ENCODE peak calls at places on chromosomes 6 and 20, in nine cellular contexts. One of them, this sample, is unnamed. For H3K4me1 and H3K36me3, the result is how much of the 10 kb centered on the place peaks cover.

GRCh38 chr20:45905505-45906079 is 6.4 kb downstream of the PLTP start:
- DNase-seq in PC-3: peak
- DNase-seq in OCI-LY7: no peak
- DNase-seq in PC-9: peak
- DNase-seq in fibroblast of lung: peak
- DNase-seq in IMR-90: peak
- DNase-seq in Panc1: peak
- DNase-seq in CD4-positive, alpha-beta memory T cell: no peak
- DNase-seq in endodermal cell: no peak
- DNase-seq in this sample: no peak

GRCh38 chr6:23213193-23213592 is 643.8 kb downstream of the HDGFL1 start:
- DNase-seq in PC-9: no peak
- DNase-seq in IMR-90: peak
- DNase-seq in Panc1: no peak
- DNase-seq in OCI-LY7: no peak
- DNase-seq in CD4-positive, alpha-beta memory T cell: no peak
- DNase-seq in endodermal cell: no peak
- DNase-seq in fibroblast of lung: peak
- DNase-seq in PC-3: peak
- DNase-seq in this sample: no peak

GRCh38 chr6:166958926-166959861 is 2.8 kb upstream of the RNASET2 start:
- DNase-seq in PC-3: no peak
- DNase-seq in PC-9: no peak
- DNase-seq in IMR-90: no peak
- DNase-seq in OCI-LY7: peak
- DNase-seq in fibroblast of lung: no peak
- DNase-seq in endodermal cell: no peak
- DNase-seq in CD4-positive, alpha-beta memory T cell: peak
- DNase-seq in Panc1: no peak
- DNase-seq in this sample: peak

GRCh38 chr6:40894962-40895799 is 143.8 kb downstream of the UNC5CL start:
- DNase-seq in fibroblast of lung: peak
- DNase-seq in CD4-positive, alpha-beta memory T cell: no peak
- DNase-seq in IMR-90: peak
- DNase-seq in Panc1: no peak
- DNase-seq in endodermal cell: peak
- DNase-seq in OCI-LY7: no peak
- DNase-seq in PC-9: peak
- DNase-seq in PC-3: peak
- DNase-seq in this sample: no peak

GRCh38 chr6:42251500-42251899 is 33.8 kb upstream of the MRPS10 start:
- DNase-seq in PC-3: no peak
- DNase-seq in OCI-LY7: no peak
- DNase-seq in CD4-positive, alpha-beta memory T cell: no peak
- DNase-seq in Panc1: no peak
- DNase-seq in fibroblast of lung: peak
- DNase-seq in IMR-90: peak
- DNase-seq in PC-9: no peak
- DNase-seq in endodermal cell: no peak
- DNase-seq in this sample: no peak

GRCh38 chr6:159577564-159577963 is 115.5 kb downstream of the SOD2 start:
- DNase-seq in PC-3: peak
- DNase-seq in IMR-90: peak
- DNase-seq in fibroblast of lung: no peak
- DNase-seq in endodermal cell: peak
- DNase-seq in CD4-positive, alpha-beta memory T cell: no peak
- DNase-seq in PC-9: no peak
- DNase-seq in Panc1: no peak
- DNase-seq in OCI-LY7: no peak
- DNase-seq in this sample: no peak

GRCh38 chr6:38194589-38194988 is 375.1 kb downstream of the ZFAND3 start:
- DNase-seq in OCI-LY7: no peak
- DNase-seq in fibroblast of lung: no peak
- DNase-seq in Panc1: no peak
- DNase-seq in endodermal cell: no peak
- DNase-seq in IMR-90: no peak
- DNase-seq in PC-3: no peak
- DNase-seq in CD4-positive, alpha-beta memory T cell: no peak
- DNase-seq in PC-9: no peak
- DNase-seq in this sample: no peak

GRCh38 chr20:15475483-15475882 is 1097.8 kb downstream of the KIF16B start:
- DNase-seq in OCI-LY7: no peak
- DNase-seq in IMR-90: no peak
- DNase-seq in Panc1: no peak
- DNase-seq in PC-9: peak
- DNase-seq in PC-3: peak
- DNase-seq in fibroblast of lung: no peak
- DNase-seq in CD4-positive, alpha-beta memory T cell: no peak
- DNase-seq in endodermal cell: no peak
- DNase-seq in this sample: no peak

GRCh38 chr20:36368400-36368799 is 62.3 kb downstream of the DLGAP4 start:
- DNase-seq in IMR-90: no peak
- DNase-seq in Panc1: no peak
- DNase-seq in PC-3: no peak
- DNase-seq in PC-9: no peak
- DNase-seq in endodermal cell: peak
- DNase-seq in fibroblast of lung: no peak
- DNase-seq in OCI-LY7: no peak
- DNase-seq in CD4-positive, alpha-beta memory T cell: no peak
- DNase-seq in this sample: no peak

GRCh38 chr20:4045741-4046140 is 30.4 kb upstream of the RNF24 start:
- DNase-seq in fibroblast of lung: no peak
- DNase-seq in PC-9: no peak
- DNase-seq in endodermal cell: peak
- DNase-seq in IMR-90: peak
- DNase-seq in Panc1: no peak
- DNase-seq in OCI-LY7: no peak
- DNase-seq in PC-3: peak
- DNase-seq in CD4-positive, alpha-beta memory T cell: no peak
- DNase-seq in this sample: no peak

GRCh38 chr6:30480536-30481156 is 8.7 kb upstream of the HLA-E start:
- DNase-seq in endodermal cell: no peak
- DNase-seq in CD4-positive, alpha-beta memory T cell: peak
- DNase-seq in PC-3: peak
- DNase-seq in IMR-90: no peak
- DNase-seq in OCI-LY7: no peak
- DNase-seq in PC-9: no peak
- DNase-seq in Panc1: no peak
- DNase-seq in fibroblast of lung: no peak
- DNase-seq in this sample: peak

GRCh38 chr20:39877792-39878191 is 811.2 kb downstream of the MAFB start:
- DNase-seq in IMR-90: no peak
- DNase-seq in endodermal cell: no peak
- DNase-seq in fibroblast of lung: no peak
- DNase-seq in CD4-positive, alpha-beta memory T cell: no peak
- DNase-seq in OCI-LY7: no peak
- DNase-seq in Panc1: no peak
- DNase-seq in PC-9: no peak
- DNase-seq in PC-3: no peak
- DNase-seq in this sample: no peak

GRCh38 chr20:52824494-52825216 is 147.5 kb upstream of the TSHZ2 start:
- DNase-seq in IMR-90: no peak
- DNase-seq in endodermal cell: no peak
- DNase-seq in CD4-positive, alpha-beta memory T cell: no peak
- DNase-seq in PC-3: no peak
- DNase-seq in PC-9: no peak
- DNase-seq in Panc1: no peak
- DNase-seq in fibroblast of lung: no peak
- DNase-seq in OCI-LY7: no peak
- DNase-seq in this sample: no peak

GRCh38 chr20:9506964-9507369 is 7.4 kb upstream of the LAMP5 start:
- DNase-seq in OCI-LY7: no peak
- DNase-seq in PC-3: no peak
- DNase-seq in fibroblast of lung: no peak
- DNase-seq in Panc1: no peak
- DNase-seq in IMR-90: no peak
- DNase-seq in CD4-positive, alpha-beta memory T cell: no peak
- DNase-seq in PC-9: no peak
- DNase-seq in endodermal cell: peak
- DNase-seq in this sample: no peak

GRCh38 chr20:43529051-43529450 is 21.6 kb downstream of the L3MBTL1 start:
- DNase-seq in endodermal cell: peak
- DNase-seq in IMR-90: no peak
- DNase-seq in fibroblast of lung: no peak
- DNase-seq in Panc1: no peak
- DNase-seq in OCI-LY7: no peak
- DNase-seq in CD4-positive, alpha-beta memory T cell: no peak
- DNase-seq in PC-9: no peak
- DNase-seq in PC-3: no peak
- DNase-seq in this sample: no peak

GRCh38 chr20:46699651-46700359 is 9.6 kb upstream of the SLC2A10 start:
- DNase-seq in OCI-LY7: no peak
- DNase-seq in endodermal cell: peak
- DNase-seq in fibroblast of lung: peak
- DNase-seq in PC-9: peak
- DNase-seq in IMR-90: peak
- DNase-seq in Panc1: no peak
- DNase-seq in CD4-positive, alpha-beta memory T cell: no peak
- DNase-seq in PC-3: peak
- DNase-seq in this sample: no peak

GRCh38 chr6:82257088-82257774 is 9.7 kb upstream of the IBTK start:
- DNase-seq in endodermal cell: peak
- DNase-seq in fibroblast of lung: no peak
- DNase-seq in PC-3: peak
- DNase-seq in Panc1: no peak
- DNase-seq in PC-9: no peak
- DNase-seq in OCI-LY7: no peak
- DNase-seq in CD4-positive, alpha-beta memory T cell: no peak
- DNase-seq in IMR-90: no peak
- DNase-seq in this sample: no peak

GRCh38 chr20:1868856-1869255 is 26.4 kb upstream of the SIRPA start:
- DNase-seq in Panc1: no peak
- DNase-seq in PC-3: no peak
- DNase-seq in PC-9: no peak
- DNase-seq in CD4-positive, alpha-beta memory T cell: no peak
- DNase-seq in IMR-90: peak
- DNase-seq in OCI-LY7: no peak
- DNase-seq in fibroblast of lung: peak
- DNase-seq in endodermal cell: no peak
- DNase-seq in this sample: no peak

GRCh38 chr6:157597461-157598312 is 216.7 kb downstream of the ZDHHC14 start:
- DNase-seq in PC-3: peak
- DNase-seq in fibroblast of lung: peak
- DNase-seq in OCI-LY7: peak
- DNase-seq in CD4-positive, alpha-beta memory T cell: no peak
- DNase-seq in PC-9: peak
- DNase-seq in IMR-90: no peak
- DNase-seq in Panc1: no peak
- DNase-seq in endodermal cell: peak
- DNase-seq in this sample: no peak

GRCh38 chr6:38943964-38944363 is 104.6 kb upstream of the GLP1R start:
- DNase-seq in OCI-LY7: peak
- DNase-seq in Panc1: no peak
- DNase-seq in fibroblast of lung: no peak
- DNase-seq in PC-3: peak
- DNase-seq in PC-9: no peak
- DNase-seq in IMR-90: no peak
- DNase-seq in endodermal cell: peak
- DNase-seq in CD4-positive, alpha-beta memory T cell: no peak
- DNase-seq in this sample: no peak

GRCh38 chr20:63124092-63124781 is 91.7 kb downstream of the YTHDF1 start:
- DNase-seq in endodermal cell: peak
- DNase-seq in PC-3: peak
- DNase-seq in OCI-LY7: no peak
- DNase-seq in fibroblast of lung: peak
- DNase-seq in CD4-positive, alpha-beta memory T cell: no peak
- DNase-seq in IMR-90: peak
- DNase-seq in PC-9: no peak
- DNase-seq in Panc1: no peak
- DNase-seq in this sample: no peak

GRCh38 chr6:170031684-170032121 is 259.2 kb downstream of the DLL1 start:
- DNase-seq in IMR-90: no peak
- DNase-seq in Panc1: no peak
- DNase-seq in PC-3: peak
- DNase-seq in PC-9: no peak
- DNase-seq in fibroblast of lung: no peak
- DNase-seq in endodermal cell: peak
- DNase-seq in OCI-LY7: no peak
- DNase-seq in CD4-positive, alpha-beta memory T cell: no peak
- DNase-seq in this sample: no peak

GRCh38 chr20:44891826-44892225 is 6.3 kb downstream of the YWHAB start:
- DNase-seq in CD4-positive, alpha-beta memory T cell: no peak
- DNase-seq in PC-3: no peak
- DNase-seq in PC-9: no peak
- DNase-seq in IMR-90: no peak
- DNase-seq in Panc1: no peak
- DNase-seq in OCI-LY7: no peak
- DNase-seq in fibroblast of lung: no peak
- DNase-seq in endodermal cell: no peak
- DNase-seq in this sample: no peak
- H3K4me1 ChIP-seq in CD4-positive, alpha-beta memory T cell: half or more
- H3K4me1 ChIP-seq in PC-3: under half
- H3K4me1 ChIP-seq in PC-9: under half
- H3K4me1 ChIP-seq in IMR-90: under half
- H3K4me1 ChIP-seq in Panc1: under half
- H3K4me1 ChIP-seq in OCI-LY7: half or more
- H3K4me1 ChIP-seq in fibroblast of lung: under half
- H3K4me1 ChIP-seq in endodermal cell: under half
- H3K4me1 ChIP-seq in this sample: half or more

GRCh38 chr6:17790486-17790885 is 83.8 kb upstream of the NUP153 start:
- DNase-seq in PC-9: no peak
- DNase-seq in endodermal cell: no peak
- DNase-seq in Panc1: no peak
- DNase-seq in IMR-90: no peak
- DNase-seq in OCI-LY7: no peak
- DNase-seq in CD4-positive, alpha-beta memory T cell: no peak
- DNase-seq in fibroblast of lung: no peak
- DNase-seq in PC-3: no peak
- DNase-seq in this sample: no peak
- H3K36me3 ChIP-seq in PC-9: under half
- H3K36me3 ChIP-seq in endodermal cell: half or more
- H3K36me3 ChIP-seq in Panc1: under half
- H3K36me3 ChIP-seq in IMR-90: under half
- H3K36me3 ChIP-seq in OCI-LY7: under half
- H3K36me3 ChIP-seq in CD4-positive, alpha-beta memory T cell: under half
- H3K36me3 ChIP-seq in fibroblast of lung: under half
- H3K36me3 ChIP-seq in PC-3: under half
- H3K36me3 ChIP-seq in this sample: under half

DNA sequence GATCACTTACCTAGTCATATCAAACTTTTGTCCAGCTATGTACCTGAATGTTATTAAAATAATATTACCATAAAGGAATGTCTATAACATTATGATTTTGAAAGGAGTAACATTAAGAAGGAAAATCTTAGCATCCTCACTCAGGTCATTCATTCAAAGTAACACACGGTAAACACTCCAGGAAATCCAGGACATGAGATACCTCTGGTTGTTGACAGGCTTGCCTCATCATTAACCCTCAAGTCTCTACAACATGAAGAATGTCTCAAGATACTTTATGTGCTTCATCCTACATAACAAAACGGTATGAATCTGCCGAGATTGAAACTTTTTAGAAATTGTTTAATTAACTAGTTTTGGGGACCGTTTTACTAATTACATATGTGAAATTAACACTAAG is 690 bp upstream of the FILIP1 start:
- DNase-seq in IMR-90: no peak
- DNase-seq in OCI-LY7: no peak
- DNase-seq in PC-3: no peak
- DNase-seq in Panc1: no peak
- DNase-seq in CD4-positive, alpha-beta memory T cell: no peak
- DNase-seq in endodermal cell: no peak
- DNase-seq in PC-9: no peak
- DNase-seq in fibroblast of lung: no peak
- DNase-seq in this sample: no peak
- H3K4me3 ChIP-seq in IMR-90: no peak
- H3K4me3 ChIP-seq in OCI-LY7: no peak
- H3K4me3 ChIP-seq in PC-3: no peak
- H3K4me3 ChIP-seq in Panc1: no peak
- H3K4me3 ChIP-seq in CD4-positive, alpha-beta memory T cell: no peak
- H3K4me3 ChIP-seq in endodermal cell: no peak
- H3K4me3 ChIP-seq in PC-9: no peak
- H3K4me3 ChIP-seq in fibroblast of lung: no peak
- H3K4me3 ChIP-seq in this sample: no peak

GRCh38 chr20:35085477-35086225 is 7.0 kb downstream of the TRPC4AP start:
- DNase-seq in Panc1: no peak
- DNase-seq in IMR-90: no peak
- DNase-seq in endodermal cell: no peak
- DNase-seq in OCI-LY7: no peak
- DNase-seq in CD4-positive, alpha-beta memory T cell: no peak
- DNase-seq in PC-9: no peak
- DNase-seq in fibroblast of lung: no peak
- DNase-seq in PC-3: no peak
- DNase-seq in this sample: peak
- H3K4me1 ChIP-seq in Panc1: under half
- H3K4me1 ChIP-seq in IMR-90: under half
- H3K4me1 ChIP-seq in endodermal cell: under half
- H3K4me1 ChIP-seq in OCI-LY7: under half
- H3K4me1 ChIP-seq in CD4-positive, alpha-beta memory T cell: half or more
- H3K4me1 ChIP-seq in PC-9: under half
- H3K4me1 ChIP-seq in fibroblast of lung: under half
- H3K4me1 ChIP-seq in PC-3: under half
- H3K4me1 ChIP-seq in this sample: under half